ENCODE peak calls at places on chromosome 6, in seven cellular contexts. J is NCI-H1436; L is globus pallidus; K is GM19239; M is stimulated activated CD4-positive, alpha-beta T cell treated with anti-CD3 and anti-CD28 coated beads, Interleukin-2, amount 100 ng/mL, for 48 hours; C is HuH-7; A is lower lobe of right lung. Y is an unnamed sample.
A peak's percentile ranks its signal among the peaks of the same experiment; 100 is the strongest.

GRCh38 chr6:119255492-119255891 is 94.1 kb downstream of the MAN1A1 start:
- DNase-seq in J (no peak), L (no peak), K (no peak), M (no peak), C (no peak), A (no peak), Y (no peak)

GRCh38 chr6:92538296-92538695 is 881.1 kb downstream of the EPHA7 start:
- DNase-seq in J (no peak), L (peak; percentile 1), K (no peak), M (no peak), C (no peak), A (no peak), Y (no peak)

GRCh38 chr6:41098366-41098765 is 25.6 kb downstream of the NFYA start:
- DNase-seq in J (no peak), L (no peak), K (no peak), M (no peak), C (no peak), A (no peak), Y (no peak)

GRCh38 chr6:69580696-69581095 is 216.1 kb downstream of the LMBRD1 start:
- DNase-seq in J (no peak), L (no peak), K (no peak), M (no peak), C (no peak), A (no peak), Y (no peak)

GRCh38 chr6:28673800-28674671 is 148.4 kb downstream of the GPX5 start:
- DNase-seq in J (no peak), L (no peak), K (no peak), M (peak; percentile 67), C (peak; percentile 42), A (no peak), Y (no peak)

GRCh38 chr6:150266963-150267685 is 101.7 kb upstream of the IYD start:
- DNase-seq in J (no peak), L (no peak), K (no peak), M (no peak), C (no peak), A (no peak), Y (no peak)

GRCh38 chr6:42899871-42900270 is 16.0 kb upstream of the PTCRA start:
- DNase-seq in J (no peak), L (no peak), K (no peak), M (no peak), C (no peak), A (no peak), Y (no peak)

GRCh38 chr6:140320799-140321099 is 946.3 kb upstream of the CITED2 start:
- DNase-seq in J (no peak), L (peak; percentile 20), K (no peak), M (no peak), C (no peak), A (no peak), Y (no peak)

GRCh38 chr6:41462980-41463930 is 82.9 kb upstream of the FOXP4 start:
- DNase-seq in J (no peak), L (peak; percentile 62), K (peak; percentile 58), M (no peak), C (peak; percentile 82), A (peak; percentile 83), Y (peak; percentile 66)

GRCh38 chr6:106746660-106747059 is 117.3 kb downstream of the QRSL1 start:
- DNase-seq in J (peak; percentile 71), L (no peak), K (no peak), M (no peak), C (no peak), A (no peak), Y (no peak)

GRCh38 chr6:107533415-107534059 is 43.6 kb downstream of the SOBP start:
- DNase-seq in J (no peak), L (no peak), K (no peak), M (no peak), C (no peak), A (no peak), Y (no peak)

GRCh38 chr6:81801489-81801888 is 49.0 kb upstream of the TENT5A start:
- DNase-seq in J (no peak), L (no peak), K (no peak), M (no peak), C (no peak), A (no peak), Y (no peak)

GRCh38 chr6:44742828-44743372 is 355.4 kb downstream of the CDC5L start:
- DNase-seq in J (no peak), L (no peak), K (no peak), M (no peak), C (peak; percentile 51), A (no peak), Y (no peak)

GRCh38 chr6:55568779-55569439 is 10.1 kb downstream of the HMGCLL1 start:
- DNase-seq in J (no peak), L (peak; percentile 54), K (no peak), M (no peak), C (no peak), A (no peak), Y (no peak)